ENCODE peak calls at places on chromosomes 4 and X, in four cellular contexts. V is GM12878, W is HepG2, F is HCT116. G is an unnamed sample.
A peak's percentile ranks its signal among the peaks of the same experiment; 100 is the strongest.

GRCh38 chr4:107034091-107034698 is 1.9 kb downstream of the DKK2 start:
- DNase-seq in V (no peak), W (peak; percentile 16), F (no peak), G (peak; percentile 77)

GRCh38 chrX:134186362-134187121 is 50.4 kb upstream of the CCDC160 start:
- DNase-seq in V (peak; percentile 21), W (no peak), F (no peak), G (no peak)

GRCh38 chrX:63922221-63922620 is 137.2 kb upstream of the ARHGEF9 start:
- DNase-seq in V (no peak), W (no peak), F (no peak), G (no peak)

GRCh38 chrX:9873952-9874351 is 87.7 kb downstream of the SHROOM2 start:
- DNase-seq in V (no peak), W (peak; percentile 24), F (peak; percentile 10), G (peak; percentile 37)

GRCh38 chrX:115592997-115593734 is 32.2 kb downstream of the PLS3 start:
- DNase-seq in V (no peak), W (no peak), F (no peak), G (no peak)

GRCh38 chrX:46587158-46587557 is 13.6 kb downstream of the CHST7 start:
- DNase-seq in V (peak; percentile 55), W (no peak), F (no peak), G (no peak)

GRCh38 chrX:74251006-74251930 is 52.7 kb upstream of the ZCCHC13 start:
- DNase-seq in V (no peak), W (peak; percentile 80), F (no peak), G (no peak)

GRCh38 chr4:114043116-114043515 is 63.7 kb upstream of the ARSJ start:
- DNase-seq in V (no peak), W (no peak), F (no peak), G (no peak)

GRCh38 chr4:138702471-138702870 is 313.1 kb upstream of the NOCT start:
- DNase-seq in V (no peak), W (no peak), F (no peak), G (no peak)

GRCh38 chr4:8315343-8316250 is 46.0 kb downstream of the HTRA3 start:
- DNase-seq in V (no peak), W (peak; percentile 62), F (peak; percentile 13), G (peak; percentile 64)

GRCh38 chrX:13647709-13648212 is 5.2 kb upstream of the TCEANC start:
- DNase-seq in V (no peak), W (peak; percentile 78), F (peak; percentile 57), G (no peak)

GRCh38 chr4:6788123-6788522 is 5.6 kb downstream of the KIAA0232 start:
- DNase-seq in V (no peak), W (no peak), F (no peak), G (no peak)

GRCh38 chr4:3775011-3775410 is 8.8 kb downstream of the ADRA2C start:
- DNase-seq in V (no peak), W (no peak), F (no peak), G (no peak)

GRCh38 chr4:78543424-78544238 is 7.9 kb upstream of the ANXA3 start:
- DNase-seq in V (no peak), W (no peak), F (no peak), G (no peak)

GRCh38 chr4:138555584-138555983 is 313.4 kb upstream of the SLC7A11 start:
- DNase-seq in V (no peak), W (peak; percentile 45), F (no peak), G (no peak)

GRCh38 chr4:100075486-100076270 is 114.6 kb downstream of the DDIT4L start:
- DNase-seq in V (no peak), W (no peak), F (no peak), G (no peak)

GRCh38 chrX:101550825-101551767 is 749 bp downstream of the ARMCX1 start:
- DNase-seq in V (no peak), W (no peak), F (no peak), G (peak; percentile 82)

GRCh38 chr4:6720202-6720699 is 4.3 kb downstream of the BLOC1S4 start:
- DNase-seq in V (no peak), W (peak; percentile 62), F (peak; percentile 43), G (peak; percentile 97)

GRCh38 chr4:8260656-8261111 is 8.9 kb upstream of the HTRA3 start:
- DNase-seq in V (no peak), W (no peak), F (no peak), G (peak; percentile 74)

GRCh38 chrX:2401590-2402360 is 99.0 kb downstream of the DHRSX start:
- DNase-seq in V (no peak), W (peak; percentile 94), F (peak; percentile 89), G (no peak)

GRCh38 chrX:15072259-15072658 is 197.6 kb downstream of the ASB9 start:
- DNase-seq in V (no peak), W (no peak), F (no peak), G (no peak)

GRCh38 chrX:102840871-102841705 is 96.0 kb upstream of the RAB40AL start:
- DNase-seq in V (no peak), W (no peak), F (no peak), G (no peak)

GRCh38 chr4:98891533-98892337 is 37.2 kb downstream of the EIF4E start:
- DNase-seq in V (no peak), W (no peak), F (no peak), G (no peak)

GRCh38 chr4:94536649-94537464 is 85.1 kb downstream of the PDLIM5 start:
- DNase-seq in V (no peak), W (no peak), F (no peak), G (no peak)

GRCh38 chr4:66949424-66949823 is 595.9 kb downstream of the CENPC start:
- DNase-seq in V (no peak), W (no peak), F (no peak), G (no peak)

GRCh38 chr4:3468154-3468553 is 5.0 kb downstream of the DOK7 start:
- DNase-seq in V (no peak), W (no peak), F (no peak), G (no peak)

GRCh38 chr4:79763486-79764075 is 309.4 kb downstream of the ANTXR2 start:
- DNase-seq in V (no peak), W (no peak), F (no peak), G (no peak)

GRCh38 chr4:79759793-79760192 is 313.2 kb downstream of the ANTXR2 start:
- DNase-seq in V (no peak), W (no peak), F (no peak), G (no peak)

GRCh38 chr4:79764118-79764517 is 308.9 kb downstream of the ANTXR2 start:
- DNase-seq in V (no peak), W (no peak), F (no peak), G (no peak)
- TF ChIP-seq SIN3A in V (no peak), W (no peak), F (no peak), G (no peak)

GRCh38 chrX:104488811-104489210 is 77.2 kb upstream of the IL1RAPL2 start:
- DNase-seq in V (no peak), W (no peak), F (no peak), G (no peak)
- H2AFZ ChIP-seq in V (no peak overlapping the region), W (no peak overlapping the region), F (no peak overlapping the region), G (no peak overlapping the region)

DNA sequence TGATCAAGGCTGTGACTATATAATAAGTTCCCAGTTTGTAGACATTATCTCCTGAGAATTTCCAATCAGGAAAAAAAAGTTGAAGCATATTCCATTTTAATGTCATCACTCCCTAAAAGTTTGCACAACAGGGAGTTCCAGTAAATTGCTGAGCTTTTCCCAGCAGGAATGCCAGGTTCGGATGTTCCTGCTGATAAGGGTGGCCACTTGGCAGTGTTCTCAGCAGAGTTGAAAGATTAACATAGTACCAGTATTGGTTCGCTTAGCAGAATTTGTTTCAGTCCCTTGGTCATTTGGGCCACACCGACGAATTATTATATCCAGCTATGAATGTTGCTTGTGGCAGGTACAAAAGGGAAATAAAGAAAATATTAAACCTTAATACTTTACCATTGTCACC is 5.2 kb upstream of the CXCL2 start:
- DNase-seq in V (no peak), W (no peak), F (no peak), G (no peak)
- TF ChIP-seq MAX in V (no peak), W (no peak), F (no peak), G (no peak)

GRCh38 chr4:16583764-16584163 is 314.7 kb downstream of the LDB2 start:
- DNase-seq in V (no peak), W (no peak), F (no peak), G (no peak)
- TF ChIP-seq SIN3A in V (no peak), W (no peak), F (no peak), G (no peak)

DNA sequence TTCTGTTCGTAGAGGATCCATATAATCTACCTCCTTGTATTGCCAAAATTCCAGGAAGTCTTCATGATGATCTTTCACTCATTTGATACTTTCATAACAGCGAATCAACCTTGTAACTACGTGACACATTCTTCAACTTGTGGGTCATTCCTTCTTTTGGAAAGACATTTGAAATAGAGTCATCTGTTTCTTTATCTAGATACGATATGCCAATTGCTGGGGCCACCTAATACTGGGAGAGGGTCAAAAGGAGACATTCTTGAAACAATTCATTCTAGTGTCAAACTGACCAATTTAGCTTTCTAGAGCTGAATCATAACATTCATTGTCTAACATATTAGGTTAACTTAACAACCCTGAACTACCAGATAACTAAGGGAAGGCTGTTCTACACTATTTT is 62.9 kb upstream of the SMAD1 start:
- DNase-seq in V (no peak), W (no peak), F (no peak), G (no peak)
- H2AFZ ChIP-seq in V (no peak overlapping the region), W (no peak overlapping the region), F (no peak overlapping the region), G (no peak overlapping the region)

GRCh38 chrX:38224160-38224559 is 3.5 kb upstream of the SRPX start:
- DNase-seq in V (no peak), W (no peak), F (no peak), G (no peak)

GRCh38 chrX:38221391-38221929 is 789 bp upstream of the SRPX start:
- DNase-seq in V (no peak), W (no peak), F (no peak), G (no peak)

GRCh38 chrX:38216642-38217041 is 4.0 kb downstream of the SRPX start:
- DNase-seq in V (no peak), W (no peak), F (no peak), G (no peak)

GRCh38 chrX:38220936-38221386 is 290 bp upstream of the SRPX start:
- DNase-seq in V (no peak), W (no peak), F (no peak), G (no peak)

DNA sequence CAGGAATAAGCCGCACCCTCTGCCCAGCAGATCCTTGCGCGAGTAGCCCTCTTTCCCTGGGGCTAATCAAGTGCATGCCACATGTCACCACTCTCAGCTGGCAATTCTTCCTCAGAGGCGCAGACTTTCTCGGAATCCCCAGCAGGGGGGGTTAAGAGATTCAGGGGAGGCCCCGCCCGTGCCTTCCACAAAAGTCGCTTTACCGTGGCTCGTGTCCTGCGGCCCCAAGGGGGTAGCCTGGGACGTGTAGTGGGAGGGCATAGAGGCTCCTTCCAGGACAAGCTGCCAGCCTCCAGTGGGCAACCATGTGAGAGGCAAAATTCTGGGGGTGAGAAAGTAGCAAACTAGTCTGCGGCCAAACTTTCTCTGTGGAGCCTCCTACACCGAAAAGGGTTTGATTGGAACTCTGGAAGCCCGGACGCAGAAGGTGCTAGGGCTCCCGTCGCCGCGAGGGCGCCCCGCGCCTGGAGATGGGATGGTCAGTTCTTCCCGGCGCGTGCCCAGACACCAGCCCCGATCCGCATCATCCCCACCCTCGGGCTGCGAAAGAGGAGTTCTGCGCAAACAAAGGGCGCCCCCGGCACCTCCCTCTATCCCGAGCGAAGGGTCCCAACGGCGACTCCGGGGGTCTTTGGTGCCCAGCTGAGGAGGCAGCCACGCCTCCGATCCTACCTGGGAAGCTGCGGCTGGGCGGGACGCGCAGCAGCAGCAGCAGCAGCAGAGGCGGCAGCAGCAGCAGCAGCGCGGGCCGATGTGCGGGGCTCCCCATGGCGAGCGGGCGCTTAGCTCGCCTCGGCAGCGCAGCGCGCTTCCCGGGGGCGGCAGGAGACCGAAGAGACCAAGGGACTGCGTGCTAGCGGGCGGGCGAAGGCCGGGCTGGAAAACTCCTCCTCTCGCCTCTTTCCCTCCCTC is at the start of gene SRPX:
- DNase-seq in V (no peak), W (no peak), F (peak; percentile 41), G (peak; percentile 53)
- TF ChIP-seq MAX in V (no peak), W (no peak), F (peak; percentile 74), G (peak; percentile 67)